ENCODE peak calls at places on chromosomes 1 and 21, in ten cellular contexts. S is activated CD4-positive, alpha-beta T cell treated with anti-CD3 and anti-CD28 coated beads for 4 hours; N is stimulated activated CD8-positive, alpha-beta memory T cell treated with anti-CD3 and anti-CD28 coated beads, Interleukin-15, amount 100 ng/mL, for 1 hour; P is ELF-1; C is NB4; D is SK-N-DZ; B is AG09309; X is RWPE1; Q is stimulated activated CD4-positive, alpha-beta T cell treated with anti-CD3 and anti-CD28 coated beads, Interleukin-12 subunit alpha, Interleukin-12 subunit beta, amount 100 ng/mL, for 48 hours; H is retina. R is an unnamed sample.

GRCh38 chr1:166128195-166128594 is 38.6 kb downstream of the FAM78B start:
- DNase-seq in X (no peak), P (no peak), H (no peak), N (no peak), B (no peak), C (no peak), D (no peak), Q (no peak), S (no peak), R (no peak)

GRCh38 chr1:31111290-31111951 is 45.9 kb upstream of the PUM1 start:
- DNase-seq in S (no peak), C (peak), N (no peak), Q (no peak), H (no peak), P (peak), B (peak), X (peak), D (no peak), R (no peak)

GRCh38 chr1:15965228-15965767 is 10.6 kb downstream of the ZBTB17 start:
- DNase-seq in X (no peak), P (no peak), N (no peak), S (peak), Q (no peak), B (no peak), C (no peak), D (no peak), H (no peak), R (no peak)

GRCh38 chr1:15820478-15820877 is 13.0 kb upstream of the UQCRHL start:
- DNase-seq in C (no peak), D (no peak), H (no peak), S (no peak), X (no peak), Q (no peak), P (no peak), N (no peak), B (no peak), R (no peak)

GRCh38 chr21:14582934-14583628 is 37.0 kb upstream of the SAMSN1 start:
- DNase-seq in H (no peak), P (no peak), S (no peak), N (no peak), Q (no peak), X (no peak), D (no peak), B (no peak), C (no peak), R (no peak)

GRCh38 chr1:186997877-186998276 is 169.1 kb downstream of the PLA2G4A start:
- DNase-seq in D (no peak), P (no peak), X (no peak), Q (no peak), H (no peak), N (no peak), S (no peak), B (no peak), C (no peak), R (no peak)

GRCh38 chr1:81834268-81834667 is 33.5 kb downstream of the ADGRL2 start:
- DNase-seq in B (no peak), D (no peak), H (no peak), P (no peak), S (no peak), N (no peak), C (no peak), X (no peak), Q (no peak), R (no peak)

GRCh38 chr1:4787551-4787950 is 133.1 kb downstream of the AJAP1 start:
- DNase-seq in P (no peak), H (no peak), N (no peak), Q (no peak), D (no peak), S (no peak), C (no peak), B (no peak), X (no peak), R (no peak)

GRCh38 chr1:7630378-7630777 is 140.7 kb upstream of the VAMP3 start:
- DNase-seq in H (no peak), S (no peak), B (no peak), N (no peak), C (no peak), P (no peak), Q (no peak), D (peak), X (no peak), R (no peak)

GRCh38 chr1:109770331-109771095 is 6.8 kb upstream of the EPS8L3 start:
- DNase-seq in Q (no peak), D (no peak), P (peak), C (no peak), X (no peak), H (no peak), N (no peak), S (no peak), B (no peak), R (no peak)

GRCh38 chr1:111843177-111843576 is 87.5 kb downstream of the DDX20 start:
- DNase-seq in S (no peak), N (no peak), D (no peak), P (no peak), H (no peak), B (no peak), X (no peak), Q (no peak), C (no peak), R (no peak)

GRCh38 chr1:229508823-229509337 is 739 bp upstream of the NUP133 start:
- DNase-seq in X (no peak), H (no peak), Q (no peak), D (no peak), N (no peak), S (no peak), B (no peak), C (peak), P (no peak), R (no peak)

GRCh38 chr1:41350055-41350378 is 11.2 kb upstream of the FOXO6 start:
- DNase-seq in S (no peak), H (no peak), Q (no peak), D (no peak), C (no peak), P (no peak), X (no peak), B (no peak), N (no peak), R (no peak)

GRCh38 chr1:207026177-207026576 is 6.4 kb downstream of the C1orf116 start:
- DNase-seq in C (no peak), X (no peak), S (no peak), H (no peak), Q (no peak), N (no peak), P (no peak), D (no peak), B (no peak), R (no peak)

GRCh38 chr21:45074818-45075605 is 632 bp downstream of the ADARB1 start:
- DNase-seq in X (peak), C (peak), Q (peak), D (peak), N (no peak), S (peak), P (peak), H (peak), B (no peak), R (peak)

GRCh38 chr1:160864173-160864572 is 1.5 kb upstream of the CD244 start:
- DNase-seq in X (no peak), B (no peak), C (peak), D (no peak), P (no peak), H (no peak), S (no peak), N (no peak), Q (no peak), R (no peak)

GRCh38 chr21:33402011-33402979 is 918 bp upstream of the IFNGR2 start:
- DNase-seq in D (peak), N (no peak), Q (no peak), X (peak), S (peak), H (peak), C (peak), P (peak), B (no peak), R (no peak)

GRCh38 chr1:5765465-5765864 is 226.8 kb downstream of the NPHP4 start:
- DNase-seq in C (no peak), P (no peak), B (no peak), S (no peak), N (no peak), D (no peak), X (no peak), H (peak), Q (no peak), R (no peak)

GRCh38 chr1:99749948-99750347 is 16.5 kb downstream of the FRRS1 start:
- DNase-seq in N (no peak), B (no peak), X (no peak), D (no peak), H (no peak), Q (no peak), C (no peak), S (no peak), P (no peak), R (no peak)

GRCh38 chr1:204653590-204654340 is 31.8 kb downstream of the LRRN2 start:
- DNase-seq in S (no peak), Q (no peak), N (no peak), X (no peak), D (no peak), B (no peak), C (no peak), P (no peak), H (no peak), R (no peak)

GRCh38 chr1:44642925-44643324 is 31.4 kb downstream of the TMEM53 start:
- DNase-seq in H (no peak), X (no peak), Q (no peak), B (no peak), N (no peak), S (no peak), P (no peak), D (no peak), C (no peak), R (no peak)

GRCh38 chr21:33650929-33651505 is 8.7 kb downstream of the ITSN1 start:
- DNase-seq in P (peak), N (no peak), Q (no peak), H (no peak), C (no peak), D (no peak), B (no peak), X (no peak), S (no peak), R (no peak)

GRCh38 chr1:223403184-223403815 is 10.1 kb downstream of the CCDC185 start:
- DNase-seq in D (no peak), C (no peak), S (no peak), B (no peak), P (no peak), Q (no peak), H (no peak), N (no peak), X (no peak), R (no peak)

GRCh38 chr1:118151312-118151937 is 33.6 kb downstream of the SPAG17 start:
- DNase-seq in S (no peak), Q (peak), X (peak), B (peak), N (no peak), P (peak), D (peak), H (peak), C (peak), R (no peak)

GRCh38 chr1:62438163-62438562 is 1.3 kb downstream of the USP1 start:
- DNase-seq in C (peak), N (no peak), S (no peak), D (no peak), B (no peak), H (peak), P (no peak), X (no peak), Q (no peak), R (no peak)

GRCh38 chr1:226429868-226430715 is 22.2 kb upstream of the PARP1 start:
- DNase-seq in C (no peak), N (no peak), B (no peak), P (no peak), X (no peak), H (no peak), D (no peak), Q (no peak), S (no peak), R (no peak)

GRCh38 chr1:200526709-200527612 is 93.6 kb downstream of the KIF14 start:
- DNase-seq in N (no peak), S (no peak), B (no peak), H (no peak), P (no peak), D (no peak), X (no peak), Q (no peak), C (no peak), R (no peak)

GRCh38 chr21:39120876-39121599 is 62.2 kb downstream of the PSMG1 start:
- DNase-seq in S (no peak), Q (no peak), D (no peak), X (no peak), C (no peak), B (no peak), H (no peak), N (no peak), P (peak), R (no peak)

GRCh38 chr1:200226268-200226968 is 183.4 kb downstream of the ZNF281 start:
- DNase-seq in X (no peak), H (peak), C (peak), B (no peak), P (peak), Q (no peak), S (no peak), N (no peak), D (no peak), R (no peak)

GRCh38 chr1:54803761-54804470 is 2.8 kb upstream of the TTC22 start:
- DNase-seq in X (no peak), S (no peak), P (no peak), H (no peak), N (no peak), B (no peak), C (no peak), D (no peak), Q (no peak), R (peak)

GRCh38 chr1:39955547-39956539 is 898 bp downstream of the MFSD2A start:
- DNase-seq in B (no peak), N (no peak), P (peak), D (peak), X (peak), S (peak), C (peak), H (peak), Q (peak), R (peak)

GRCh38 chr1:109248444-109248796 is 919 bp upstream of the CELSR2 start:
- DNase-seq in Q (no peak), B (no peak), S (no peak), P (no peak), X (no peak), H (no peak), N (no peak), D (no peak), C (no peak), R (no peak)

GRCh38 chr1:245684636-245685035 is 529.9 kb downstream of the KIF26B start:
- DNase-seq in D (no peak), N (no peak), B (no peak), C (no peak), Q (no peak), S (no peak), P (no peak), X (no peak), H (no peak), R (no peak)